ENCODE peak calls at places on chromosome 11, in ten cellular contexts. One of them, this sample, is unnamed.

GRCh38 chr11:127640822-127641485 is 640.4 kb upstream of the KIRREL3 start:
- DNase-seq in right lobe of liver: no peak
- DNase-seq in activated CD8-positive, alpha-beta T cell treated with anti-CD3 and anti-CD28 coated beads for 36 hours: no peak
- DNase-seq in fibroblast of pulmonary artery: peak
- DNase-seq in tibial artery: no peak
- DNase-seq in GM13977: no peak
- DNase-seq in epithelial cell of esophagus: no peak
- DNase-seq in natural killer cell: no peak
- DNase-seq in endodermal cell: no peak
- DNase-seq in cardiac fibroblast: peak
- DNase-seq in this sample: no peak

GRCh38 chr11:57777969-57778317 is 16.3 kb downstream of the CTNND1 start:
- DNase-seq in epithelial cell of esophagus: peak
- DNase-seq in cardiac fibroblast: peak
- DNase-seq in tibial artery: no peak
- DNase-seq in natural killer cell: no peak
- DNase-seq in activated CD8-positive, alpha-beta T cell treated with anti-CD3 and anti-CD28 coated beads for 36 hours: no peak
- DNase-seq in GM13977: no peak
- DNase-seq in fibroblast of pulmonary artery: peak
- DNase-seq in right lobe of liver: peak
- DNase-seq in endodermal cell: peak
- DNase-seq in this sample: no peak

GRCh38 chr11:13277719-13278619 is at the start of gene BMAL1:
- DNase-seq in fibroblast of pulmonary artery: peak
- DNase-seq in tibial artery: peak
- DNase-seq in right lobe of liver: peak
- DNase-seq in epithelial cell of esophagus: peak
- DNase-seq in cardiac fibroblast: peak
- DNase-seq in activated CD8-positive, alpha-beta T cell treated with anti-CD3 and anti-CD28 coated beads for 36 hours: peak
- DNase-seq in GM13977: peak
- DNase-seq in endodermal cell: peak
- DNase-seq in natural killer cell: no peak
- DNase-seq in this sample: no peak

GRCh38 chr11:33179431-33179830 is 18.2 kb upstream of the CSTF3 start:
- DNase-seq in activated CD8-positive, alpha-beta T cell treated with anti-CD3 and anti-CD28 coated beads for 36 hours: peak
- DNase-seq in GM13977: no peak
- DNase-seq in right lobe of liver: no peak
- DNase-seq in natural killer cell: no peak
- DNase-seq in epithelial cell of esophagus: no peak
- DNase-seq in endodermal cell: no peak
- DNase-seq in tibial artery: no peak
- DNase-seq in cardiac fibroblast: peak
- DNase-seq in fibroblast of pulmonary artery: peak
- DNase-seq in this sample: no peak

GRCh38 chr11:90288207-90288821 is 65.5 kb upstream of the CHORDC1 start:
- DNase-seq in right lobe of liver: no peak
- DNase-seq in GM13977: peak
- DNase-seq in natural killer cell: no peak
- DNase-seq in activated CD8-positive, alpha-beta T cell treated with anti-CD3 and anti-CD28 coated beads for 36 hours: no peak
- DNase-seq in endodermal cell: no peak
- DNase-seq in fibroblast of pulmonary artery: peak
- DNase-seq in tibial artery: no peak
- DNase-seq in cardiac fibroblast: peak
- DNase-seq in epithelial cell of esophagus: peak
- DNase-seq in this sample: no peak

GRCh38 chr11:123616505-123617198 is 37.8 kb downstream of the SCN3B start:
- DNase-seq in fibroblast of pulmonary artery: peak
- DNase-seq in natural killer cell: no peak
- DNase-seq in GM13977: no peak
- DNase-seq in right lobe of liver: no peak
- DNase-seq in epithelial cell of esophagus: peak
- DNase-seq in cardiac fibroblast: peak
- DNase-seq in activated CD8-positive, alpha-beta T cell treated with anti-CD3 and anti-CD28 coated beads for 36 hours: no peak
- DNase-seq in tibial artery: no peak
- DNase-seq in endodermal cell: no peak
- DNase-seq in this sample: no peak

GRCh38 chr11:107247189-107247588 is 210.4 kb downstream of the CWF19L2 start:
- DNase-seq in right lobe of liver: no peak
- DNase-seq in natural killer cell: no peak
- DNase-seq in cardiac fibroblast: no peak
- DNase-seq in epithelial cell of esophagus: no peak
- DNase-seq in tibial artery: no peak
- DNase-seq in GM13977: no peak
- DNase-seq in endodermal cell: no peak
- DNase-seq in activated CD8-positive, alpha-beta T cell treated with anti-CD3 and anti-CD28 coated beads for 36 hours: no peak
- DNase-seq in fibroblast of pulmonary artery: no peak
- DNase-seq in this sample: no peak

GRCh38 chr11:324131-324530 is 3.5 kb upstream of the IFITM3 start:
- DNase-seq in epithelial cell of esophagus: no peak
- DNase-seq in endodermal cell: peak
- DNase-seq in fibroblast of pulmonary artery: no peak
- DNase-seq in GM13977: peak
- DNase-seq in cardiac fibroblast: no peak
- DNase-seq in activated CD8-positive, alpha-beta T cell treated with anti-CD3 and anti-CD28 coated beads for 36 hours: no peak
- DNase-seq in tibial artery: no peak
- DNase-seq in natural killer cell: no peak
- DNase-seq in right lobe of liver: no peak
- DNase-seq in this sample: no peak

GRCh38 chr11:46736146-46736545 is 17.1 kb downstream of the F2 start:
- DNase-seq in fibroblast of pulmonary artery: no peak
- DNase-seq in GM13977: no peak
- DNase-seq in epithelial cell of esophagus: no peak
- DNase-seq in right lobe of liver: no peak
- DNase-seq in cardiac fibroblast: no peak
- DNase-seq in endodermal cell: no peak
- DNase-seq in activated CD8-positive, alpha-beta T cell treated with anti-CD3 and anti-CD28 coated beads for 36 hours: no peak
- DNase-seq in tibial artery: no peak
- DNase-seq in natural killer cell: no peak
- DNase-seq in this sample: no peak

GRCh38 chr11:103183981-103184592 is 74.9 kb downstream of the DYNC2H1 start:
- DNase-seq in natural killer cell: no peak
- DNase-seq in endodermal cell: no peak
- DNase-seq in right lobe of liver: no peak
- DNase-seq in GM13977: no peak
- DNase-seq in tibial artery: no peak
- DNase-seq in activated CD8-positive, alpha-beta T cell treated with anti-CD3 and anti-CD28 coated beads for 36 hours: no peak
- DNase-seq in epithelial cell of esophagus: no peak
- DNase-seq in cardiac fibroblast: no peak
- DNase-seq in fibroblast of pulmonary artery: no peak
- DNase-seq in this sample: no peak

GRCh38 chr11:9461760-9462134 is 935 bp downstream of the ZNF143 start:
- DNase-seq in activated CD8-positive, alpha-beta T cell treated with anti-CD3 and anti-CD28 coated beads for 36 hours: no peak
- DNase-seq in endodermal cell: no peak
- DNase-seq in fibroblast of pulmonary artery: peak
- DNase-seq in natural killer cell: no peak
- DNase-seq in right lobe of liver: no peak
- DNase-seq in cardiac fibroblast: peak
- DNase-seq in epithelial cell of esophagus: peak
- DNase-seq in GM13977: no peak
- DNase-seq in tibial artery: no peak
- DNase-seq in this sample: no peak

GRCh38 chr11:45432100-45432499 is 146.0 kb upstream of the SYT13 start:
- DNase-seq in GM13977: no peak
- DNase-seq in fibroblast of pulmonary artery: no peak
- DNase-seq in endodermal cell: peak
- DNase-seq in epithelial cell of esophagus: no peak
- DNase-seq in right lobe of liver: no peak
- DNase-seq in natural killer cell: no peak
- DNase-seq in activated CD8-positive, alpha-beta T cell treated with anti-CD3 and anti-CD28 coated beads for 36 hours: no peak
- DNase-seq in cardiac fibroblast: no peak
- DNase-seq in tibial artery: no peak
- DNase-seq in this sample: no peak

GRCh38 chr11:123525511-123525918 is 95.4 kb downstream of the GRAMD1B start:
- DNase-seq in right lobe of liver: no peak
- DNase-seq in epithelial cell of esophagus: no peak
- DNase-seq in tibial artery: no peak
- DNase-seq in activated CD8-positive, alpha-beta T cell treated with anti-CD3 and anti-CD28 coated beads for 36 hours: no peak
- DNase-seq in fibroblast of pulmonary artery: no peak
- DNase-seq in natural killer cell: no peak
- DNase-seq in cardiac fibroblast: no peak
- DNase-seq in GM13977: no peak
- DNase-seq in endodermal cell: no peak
- DNase-seq in this sample: no peak

GRCh38 chr11:64048042-64048854 is 12.5 kb downstream of the FLRT1 start:
- DNase-seq in right lobe of liver: no peak
- DNase-seq in activated CD8-positive, alpha-beta T cell treated with anti-CD3 and anti-CD28 coated beads for 36 hours: no peak
- DNase-seq in tibial artery: no peak
- DNase-seq in cardiac fibroblast: no peak
- DNase-seq in natural killer cell: no peak
- DNase-seq in fibroblast of pulmonary artery: no peak
- DNase-seq in GM13977: no peak
- DNase-seq in epithelial cell of esophagus: no peak
- DNase-seq in endodermal cell: no peak
- DNase-seq in this sample: no peak

GRCh38 chr11:76380161-76380976 is 563 bp downstream of the THAP12 start:
- DNase-seq in endodermal cell: peak
- DNase-seq in GM13977: peak
- DNase-seq in activated CD8-positive, alpha-beta T cell treated with anti-CD3 and anti-CD28 coated beads for 36 hours: peak
- DNase-seq in epithelial cell of esophagus: peak
- DNase-seq in natural killer cell: peak
- DNase-seq in tibial artery: peak
- DNase-seq in fibroblast of pulmonary artery: peak
- DNase-seq in right lobe of liver: peak
- DNase-seq in cardiac fibroblast: peak
- DNase-seq in this sample: no peak
- TF ChIP-seq CTCF in endodermal cell: no peak
- TF ChIP-seq CTCF in GM13977: no peak
- TF ChIP-seq CTCF in activated CD8-positive, alpha-beta T cell treated with anti-CD3 and anti-CD28 coated beads for 36 hours: no peak
- TF ChIP-seq CTCF in epithelial cell of esophagus: no peak
- TF ChIP-seq CTCF in natural killer cell: no peak
- TF ChIP-seq CTCF in tibial artery: no peak
- TF ChIP-seq CTCF in fibroblast of pulmonary artery: no peak
- TF ChIP-seq CTCF in right lobe of liver: no peak
- TF ChIP-seq CTCF in cardiac fibroblast: no peak
- TF ChIP-seq CTCF in this sample: no peak

DNA sequence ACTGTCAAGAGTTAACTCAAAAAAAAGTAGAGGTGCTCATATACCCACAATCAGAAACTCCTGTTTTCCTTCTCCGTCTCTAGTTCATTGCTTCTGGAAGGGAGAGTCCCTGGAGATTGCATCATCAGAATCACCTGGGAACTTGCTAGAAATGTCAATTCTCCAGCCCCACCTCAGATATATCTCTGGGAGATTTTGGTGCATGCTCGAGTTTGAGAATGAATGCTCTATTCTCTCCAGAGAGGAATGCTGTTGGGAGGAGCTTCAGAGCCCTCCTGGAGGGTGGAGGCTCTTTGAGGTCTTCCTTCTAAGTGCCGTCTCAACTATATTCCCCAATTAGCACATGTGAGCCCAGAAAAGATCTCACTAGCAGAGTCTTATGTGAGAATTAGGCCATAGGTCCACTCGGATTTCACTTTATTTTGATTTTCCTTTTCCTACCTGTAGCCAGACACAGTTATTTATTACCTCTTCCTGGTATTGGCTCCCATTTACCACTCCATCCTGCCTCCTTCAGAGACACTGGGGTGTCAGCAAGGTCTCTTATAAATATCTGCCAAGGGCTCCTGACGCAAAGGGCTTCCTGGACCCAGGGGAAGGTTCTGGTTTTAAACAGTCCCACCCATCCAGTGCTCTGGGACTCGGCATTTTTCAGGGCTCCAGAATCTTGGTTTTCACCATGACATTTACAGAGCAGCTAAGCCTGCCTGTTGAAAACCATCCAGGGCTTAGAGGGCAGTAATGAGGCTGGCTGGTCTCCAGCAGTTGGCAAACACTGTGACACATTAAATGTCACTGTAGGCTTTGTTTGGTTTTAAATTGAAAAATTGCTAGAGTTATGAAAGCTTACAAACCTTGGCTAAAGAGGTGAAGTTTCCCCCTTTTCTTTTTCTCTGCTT is 136.2 kb downstream of the CD44 start:
- DNase-seq in GM13977: no peak
- DNase-seq in fibroblast of pulmonary artery: no peak
- DNase-seq in epithelial cell of esophagus: peak
- DNase-seq in tibial artery: peak
- DNase-seq in natural killer cell: no peak
- DNase-seq in activated CD8-positive, alpha-beta T cell treated with anti-CD3 and anti-CD28 coated beads for 36 hours: peak
- DNase-seq in endodermal cell: peak
- DNase-seq in right lobe of liver: peak
- DNase-seq in cardiac fibroblast: no peak
- DNase-seq in this sample: no peak
- TF ChIP-seq CTCF in GM13977: no peak
- TF ChIP-seq CTCF in fibroblast of pulmonary artery: no peak
- TF ChIP-seq CTCF in epithelial cell of esophagus: peak
- TF ChIP-seq CTCF in tibial artery: no peak
- TF ChIP-seq CTCF in natural killer cell: no peak
- TF ChIP-seq CTCF in activated CD8-positive, alpha-beta T cell treated with anti-CD3 and anti-CD28 coated beads for 36 hours: no peak
- TF ChIP-seq CTCF in endodermal cell: no peak
- TF ChIP-seq CTCF in right lobe of liver: peak
- TF ChIP-seq CTCF in cardiac fibroblast: no peak
- TF ChIP-seq CTCF in this sample: no peak

GRCh38 chr11:76836613-76837291 is 24.0 kb upstream of the ACER3 start:
- DNase-seq in natural killer cell: no peak
- DNase-seq in right lobe of liver: no peak
- DNase-seq in endodermal cell: no peak
- DNase-seq in fibroblast of pulmonary artery: no peak
- DNase-seq in epithelial cell of esophagus: no peak
- DNase-seq in tibial artery: no peak
- DNase-seq in activated CD8-positive, alpha-beta T cell treated with anti-CD3 and anti-CD28 coated beads for 36 hours: no peak
- DNase-seq in cardiac fibroblast: no peak
- DNase-seq in GM13977: no peak
- DNase-seq in this sample: no peak
- TF ChIP-seq CTCF in natural killer cell: no peak
- TF ChIP-seq CTCF in right lobe of liver: no peak
- TF ChIP-seq CTCF in endodermal cell: peak
- TF ChIP-seq CTCF in fibroblast of pulmonary artery: peak
- TF ChIP-seq CTCF in epithelial cell of esophagus: peak
- TF ChIP-seq CTCF in tibial artery: no peak
- TF ChIP-seq CTCF in activated CD8-positive, alpha-beta T cell treated with anti-CD3 and anti-CD28 coated beads for 36 hours: no peak
- TF ChIP-seq CTCF in cardiac fibroblast: no peak
- TF ChIP-seq CTCF in GM13977: no peak
- TF ChIP-seq CTCF in this sample: no peak

DNA sequence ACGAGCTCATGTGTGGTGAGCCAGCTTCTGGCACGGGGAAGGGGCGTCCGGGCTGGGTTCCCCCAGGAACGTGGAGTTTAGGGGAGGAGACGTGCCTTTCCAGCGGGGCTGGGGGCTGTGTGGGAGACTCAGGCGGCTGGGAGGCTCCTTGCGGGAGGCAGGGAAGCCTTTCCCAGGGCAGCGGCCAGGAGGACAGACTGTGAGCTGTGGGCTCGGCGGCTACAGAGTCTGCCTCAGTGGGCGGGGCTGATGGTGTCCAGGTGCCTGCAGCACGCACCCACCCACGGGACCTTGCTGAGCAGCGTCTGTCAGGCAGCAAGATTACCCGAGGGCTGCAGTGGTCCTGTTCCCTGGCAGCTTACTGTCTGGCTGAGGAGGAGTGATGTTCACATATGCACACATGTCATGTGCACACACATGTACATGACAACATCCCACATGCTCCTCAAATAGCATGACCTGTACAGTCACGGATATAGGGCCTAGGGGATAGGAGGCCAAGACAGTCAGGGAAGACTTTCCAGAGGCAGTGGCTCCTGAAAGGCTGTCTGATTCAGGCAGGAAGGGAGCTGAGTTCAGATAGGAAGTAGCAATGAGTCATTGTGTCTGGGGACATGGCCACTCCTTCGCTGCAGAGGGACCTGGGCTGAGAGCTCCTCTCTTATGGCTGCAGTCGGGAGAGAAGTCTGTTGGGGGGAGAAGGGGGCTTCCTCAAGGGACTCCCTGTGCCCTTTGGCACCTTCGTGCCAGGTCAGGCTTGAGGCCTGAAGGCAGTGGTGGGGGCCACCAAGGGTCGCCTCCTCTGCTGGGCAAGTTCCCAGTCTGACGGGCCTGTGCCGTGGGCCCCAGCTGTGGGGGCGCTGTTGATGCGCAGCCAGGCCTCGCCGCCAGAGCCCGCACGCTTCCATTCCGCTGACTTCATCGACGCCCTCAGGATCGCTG is 23.3 kb upstream of the PPP6R3 start:
- DNase-seq in GM13977: no peak
- DNase-seq in fibroblast of pulmonary artery: peak
- DNase-seq in epithelial cell of esophagus: peak
- DNase-seq in endodermal cell: no peak
- DNase-seq in natural killer cell: no peak
- DNase-seq in tibial artery: peak
- DNase-seq in right lobe of liver: no peak
- DNase-seq in cardiac fibroblast: peak
- DNase-seq in activated CD8-positive, alpha-beta T cell treated with anti-CD3 and anti-CD28 coated beads for 36 hours: no peak
- DNase-seq in this sample: peak
- TF ChIP-seq CTCF in GM13977: no peak
- TF ChIP-seq CTCF in fibroblast of pulmonary artery: peak
- TF ChIP-seq CTCF in epithelial cell of esophagus: no peak
- TF ChIP-seq CTCF in endodermal cell: no peak
- TF ChIP-seq CTCF in natural killer cell: no peak
- TF ChIP-seq CTCF in tibial artery: no peak
- TF ChIP-seq CTCF in right lobe of liver: no peak
- TF ChIP-seq CTCF in cardiac fibroblast: peak
- TF ChIP-seq CTCF in activated CD8-positive, alpha-beta T cell treated with anti-CD3 and anti-CD28 coated beads for 36 hours: no peak
- TF ChIP-seq CTCF in this sample: no peak